ENCODE peak calls at places on chromosome X, in four cellular contexts. W is suprapubic skin, C is adrenal gland, G is upper lobe of left lung. R is an unnamed sample.

GRCh38 chrX:150694738-150695410 is 1.7 kb downstream of the MTMR1 start:
- DNase-seq in W (no peak), C (no peak), G (no peak), R (no peak)

GRCh38 chrX:130097507-130098201 is 12.6 kb downstream of the ELF4 start:
- DNase-seq in W (no peak), C (no peak), G (peak; percentile 57), R (no peak)

GRCh38 chrX:682892-683291 is 52.3 kb downstream of the SHOX start:
- DNase-seq in W (no peak), C (no peak), G (no peak), R (no peak)

GRCh38 chrX:41655631-41656030 is 33.1 kb upstream of the GPR34 start:
- DNase-seq in W (no peak), C (no peak), G (no peak), R (no peak)

GRCh38 chrX:153565996-153566580 is 32.9 kb downstream of the CCNQ start:
- DNase-seq in W (no peak), C (no peak), G (no peak), R (no peak)

GRCh38 chrX:150856785-150857184 is 41.7 kb downstream of the CD99L2 start:
- DNase-seq in W (no peak), C (no peak), G (no peak), R (no peak)

GRCh38 chrX:106959897-106960296 is 39.7 kb downstream of the CLDN2 start:
- DNase-seq in W (no peak), C (no peak), G (no peak), R (no peak)

GRCh38 chrX:21639775-21640174 is 18.4 kb downstream of the KLHL34 start:
- DNase-seq in W (no peak), C (no peak), G (no peak), R (no peak)

GRCh38 chrX:39639871-39640270 is 457.9 kb downstream of the BCOR start:
- DNase-seq in W (no peak), C (no peak), G (no peak), R (no peak)

GRCh38 chrX:19545651-19546050 is 30.3 kb upstream of the MAP3K15 start:
- DNase-seq in W (no peak), C (no peak), G (no peak), R (no peak)

GRCh38 chrX:54182194-54182863 is 725 bp downstream of the FAM120C start:
- DNase-seq in W (no peak), C (peak; percentile 66), G (peak; percentile 78), R (peak; percentile 74)
- TF ChIP-seq POLR2A in W (no peak), C (no peak), G (peak; percentile 6), R (peak; percentile 40)

GRCh38 chrX:48908600-48908999 is 2.8 kb downstream of the SLC35A2 start:
- DNase-seq in W (no peak), C (no peak), G (no peak), R (no peak)

GRCh38 chrX:48910926-48911406 is 480 bp downstream of the SLC35A2 start:
- DNase-seq in W (no peak), C (no peak), G (no peak), R (no peak)

GRCh38 chrX:48909703-48910102 is 1.7 kb downstream of the SLC35A2 start:
- DNase-seq in W (no peak), C (no peak), G (no peak), R (no peak)

GRCh38 chrX:48913605-48914366 is 2.3 kb upstream of the SLC35A2 start:
- DNase-seq in W (no peak), C (no peak), G (no peak), R (no peak)

GRCh38 chrX:48911407-48912182 is at the start of gene SLC35A2:
- DNase-seq in W (peak; percentile 83), C (peak; percentile 84), G (peak; percentile 86), R (peak; percentile 86)
- TF ChIP-seq POLR2A in W (no peak), C (peak; percentile 67), G (peak; percentile 33), R (peak; percentile 59)

DNA sequence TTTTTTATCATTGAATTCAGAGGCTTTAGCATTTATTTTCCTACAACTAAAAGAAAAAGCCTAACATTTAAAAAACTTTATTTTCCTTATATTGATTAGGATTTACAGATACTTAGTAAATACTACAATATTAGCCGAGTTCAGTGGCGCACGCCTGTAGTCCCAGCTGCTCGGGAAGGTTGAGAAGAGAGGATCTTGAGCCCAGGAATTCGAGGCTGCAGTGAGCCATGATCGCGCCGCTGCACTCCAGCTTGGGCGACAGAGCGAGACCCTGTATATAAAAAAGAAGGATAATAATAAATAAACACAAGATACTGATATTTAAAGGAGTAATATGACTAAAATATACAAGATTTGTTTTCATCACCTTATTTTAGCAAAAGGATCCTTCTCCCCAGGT is 686 bp upstream of the UPF3B start:
- DNase-seq in W (no peak), C (no peak), G (no peak), R (no peak)
- TF ChIP-seq POLR2A in W (no peak), C (no peak), G (no peak), R (no peak)

DNA sequence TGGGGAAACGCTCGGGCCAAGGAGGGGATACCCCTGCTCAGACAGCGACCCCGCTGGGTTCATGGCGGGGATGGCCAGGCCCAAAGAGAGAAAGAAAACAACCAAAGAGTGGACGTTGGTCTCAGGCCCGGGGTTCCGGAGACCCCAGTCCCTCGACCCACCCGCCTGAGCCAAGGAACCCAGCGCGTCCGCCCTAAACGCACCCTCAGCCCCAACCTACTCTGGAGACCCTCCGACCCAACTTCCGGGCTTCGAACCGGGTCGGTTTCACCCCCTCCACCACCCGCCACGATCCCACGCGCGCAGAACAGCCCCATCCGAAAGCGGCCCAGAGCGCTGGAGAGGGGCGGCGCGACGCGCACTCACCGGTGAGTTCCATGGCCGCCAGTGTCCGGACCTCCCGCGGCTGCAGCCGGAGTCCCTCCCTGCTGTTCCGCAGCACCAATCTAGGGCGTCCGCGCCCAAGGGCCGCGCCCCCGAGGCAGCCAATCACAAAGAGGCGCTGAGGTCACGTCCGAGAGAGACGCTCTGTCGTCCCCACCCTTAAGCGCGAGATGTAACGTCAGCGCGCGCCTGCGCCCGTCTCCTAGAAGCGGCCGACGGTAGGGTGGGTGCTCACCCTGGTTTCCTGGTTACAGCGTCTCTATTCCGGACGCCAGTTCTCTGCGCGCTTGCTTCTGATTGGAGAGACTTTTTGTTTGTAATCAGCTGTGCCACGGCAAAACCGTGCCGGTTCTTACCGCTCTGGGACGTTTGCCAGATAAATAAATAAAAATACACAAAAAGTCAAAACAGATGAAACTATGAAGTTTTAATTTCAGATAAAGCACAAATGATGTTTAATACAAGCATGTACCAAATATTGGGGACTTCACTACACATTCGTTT is at the start of gene PIGA:
- DNase-seq in W (peak; percentile 96), C (peak; percentile 95), G (peak; percentile 96), R (peak; percentile 95)
- TF ChIP-seq POLR2A in W (peak; percentile 79), C (peak; percentile 92), G (peak; percentile 82), R (peak; percentile 94)

GRCh38 chrX:98405376-98405775 is 1521.7 kb downstream of the RPA4 start:
- DNase-seq in W (no peak), C (no peak), G (no peak), R (no peak)
- TF ChIP-seq POLR2A in W (no peak), C (no peak), G (no peak), R (no peak)

GRCh38 chrX:118974088-118974907 is at the start of gene LONRF3:
- DNase-seq in W (peak; percentile 90), C (peak; percentile 81), G (peak; percentile 85), R (peak; percentile 81)
- TF ChIP-seq POLR2A in W (peak; percentile 63), C (peak; percentile 90), G (peak; percentile 81), R (peak; percentile 94)

GRCh38 chrX:10579753-10580060 is 40.7 kb downstream of the MID1 start:
- DNase-seq in W (no peak), C (no peak), G (no peak), R (no peak)

GRCh38 chrX:10577863-10578262 is 42.5 kb downstream of the MID1 start:
- DNase-seq in W (no peak), C (no peak), G (no peak), R (no peak)

GRCh38 chrX:10579018-10579752 is 41.2 kb downstream of the MID1 start:
- DNase-seq in W (no peak), C (no peak), G (no peak), R (no peak)

GRCh38 chrX:10574663-10575062 is 45.7 kb downstream of the MID1 start:
- DNase-seq in W (no peak), C (no peak), G (no peak), R (no peak)

GRCh38 chrX:10576777-10577444 is 43.5 kb downstream of the MID1 start:
- DNase-seq in W (no peak), C (no peak), G (no peak), R (no peak)
- TF ChIP-seq POLR2A in W (no peak), C (peak; percentile 16), G (no peak), R (no peak)

DNA sequence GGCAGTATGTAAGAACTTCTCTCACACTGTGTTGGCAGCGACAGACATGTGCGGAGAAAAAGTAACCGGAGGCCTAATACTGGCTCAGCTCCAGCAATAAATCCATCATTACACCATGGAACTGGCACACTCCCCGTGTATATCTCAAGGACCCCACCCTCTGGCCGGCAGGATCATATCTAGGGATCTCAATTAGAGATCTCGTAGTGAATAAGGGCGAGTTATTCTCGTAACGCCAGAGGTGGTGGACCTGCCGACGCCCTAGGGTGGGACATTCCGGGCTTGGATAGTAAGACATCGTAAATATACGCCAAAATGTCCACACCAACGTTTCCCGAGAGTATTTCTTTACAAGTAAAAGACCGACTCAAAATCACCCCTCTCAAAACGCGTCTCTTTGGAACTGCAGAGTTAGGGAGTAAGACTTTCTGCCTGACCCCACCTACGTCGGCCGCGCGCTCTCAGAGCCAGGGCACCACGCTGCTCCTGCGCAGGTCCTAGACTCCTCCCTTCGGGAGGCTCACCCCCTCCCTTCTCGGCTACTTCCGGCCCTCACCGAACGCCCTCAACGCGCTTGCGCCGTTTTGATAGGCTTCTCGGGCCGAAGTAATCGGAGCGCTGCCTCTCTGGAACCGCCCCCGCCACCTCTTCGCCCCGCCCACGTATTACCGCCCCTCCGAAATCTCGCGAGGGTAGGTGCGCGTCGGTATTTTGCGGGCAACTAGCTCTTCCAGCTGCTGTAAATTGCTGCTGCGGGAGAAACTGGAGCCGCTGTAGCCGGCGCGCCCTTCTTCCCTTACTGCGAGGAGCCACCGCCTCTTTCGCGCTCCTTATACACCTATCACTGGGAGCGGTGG is at the start of gene WDR44:
- DNase-seq in W (peak; percentile 94), C (peak; percentile 95), G (peak; percentile 93), R (peak; percentile 94)
- TF ChIP-seq POLR2A in W (no peak), C (peak; percentile 87), G (peak; percentile 28), R (peak; percentile 84)

R was measured in right lobe of liver.